ENCODE peak calls at places on chromosomes 4 and X, in four cellular contexts. One of them, this sample, is unnamed.

GRCh38 chrX:16112428-16112827 is 10.9 kb upstream of the GRPR start:
- DNase-seq in GM06990: no peak
- DNase-seq in cardiac fibroblast: no peak
- DNase-seq in kidney: no peak
- DNase-seq in this sample: peak; percentile 6

GRCh38 chr4:13615162-13615561 is 12.4 kb downstream of the BOD1L1 start:
- DNase-seq in kidney: no peak
- DNase-seq in GM06990: no peak
- DNase-seq in cardiac fibroblast: no peak
- DNase-seq in this sample: no peak

GRCh38 chrX:111180750-111181240 is 84.8 kb downstream of the PAK3 start:
- DNase-seq in kidney: no peak
- DNase-seq in GM06990: no peak
- DNase-seq in cardiac fibroblast: no peak
- DNase-seq in this sample: peak; percentile 15

GRCh38 chr4:148415500-148415899 is 26.7 kb downstream of the NR3C2 start:
- DNase-seq in cardiac fibroblast: peak; percentile 10
- DNase-seq in kidney: no peak
- DNase-seq in GM06990: no peak
- DNase-seq in this sample: peak; percentile 12

GRCh38 chr4:48813984-48814383 is 16.9 kb upstream of the OCIAD1 start:
- DNase-seq in GM06990: peak; percentile 40
- DNase-seq in kidney: no peak
- DNase-seq in cardiac fibroblast: no peak
- DNase-seq in this sample: no peak

GRCh38 chr4:152500798-152501434 is 35.0 kb downstream of the FBXW7 start:
- DNase-seq in GM06990: peak; percentile 75
- DNase-seq in cardiac fibroblast: peak; percentile 96
- DNase-seq in kidney: no peak
- DNase-seq in this sample: peak; percentile 94

GRCh38 chr4:151658959-151659593 is 101.7 kb downstream of the GATB start:
- DNase-seq in GM06990: no peak
- DNase-seq in cardiac fibroblast: peak; percentile 81
- DNase-seq in kidney: no peak
- DNase-seq in this sample: peak; percentile 88

GRCh38 chr4:1305781-1306455 is 16.2 kb downstream of the MAEA start:
- DNase-seq in kidney: peak; percentile 37
- DNase-seq in cardiac fibroblast: no peak
- DNase-seq in GM06990: no peak
- DNase-seq in this sample: no peak

GRCh38 chr4:124846306-124846705 is 133.8 kb upstream of the ANKRD50 start:
- DNase-seq in cardiac fibroblast: no peak
- DNase-seq in GM06990: no peak
- DNase-seq in kidney: no peak
- DNase-seq in this sample: no peak

GRCh38 chr4:48141048-48141447 is 7.0 kb upstream of the TXK start:
- DNase-seq in GM06990: no peak
- DNase-seq in kidney: no peak
- DNase-seq in cardiac fibroblast: peak; percentile 61
- DNase-seq in this sample: peak; percentile 57

GRCh38 chrX:68937581-68937980 is 108.8 kb downstream of the EFNB1 start:
- DNase-seq in kidney: no peak
- DNase-seq in cardiac fibroblast: no peak
- DNase-seq in GM06990: no peak
- DNase-seq in this sample: no peak

GRCh38 chrX:152656890-152657289 is 19.2 kb downstream of the GABRQ start:
- DNase-seq in GM06990: no peak
- DNase-seq in cardiac fibroblast: no peak
- DNase-seq in kidney: no peak
- DNase-seq in this sample: no peak

GRCh38 chrX:9788908-9789307 is 2.7 kb downstream of the SHROOM2 start:
- DNase-seq in GM06990: no peak
- DNase-seq in kidney: no peak
- DNase-seq in cardiac fibroblast: peak; percentile 57
- DNase-seq in this sample: no peak

GRCh38 chr4:120753854-120754253 is 168.7 kb downstream of the PRDM5 start:
- DNase-seq in GM06990: no peak
- DNase-seq in cardiac fibroblast: peak; percentile 11
- DNase-seq in kidney: no peak
- DNase-seq in this sample: no peak

GRCh38 chrX:134907302-134907701 is 83.5 kb upstream of the SMIM10 start:
- DNase-seq in kidney: no peak
- DNase-seq in GM06990: no peak
- DNase-seq in cardiac fibroblast: no peak
- DNase-seq in this sample: no peak

GRCh38 chr4:83489711-83490326 is 4.9 kb upstream of the ABRAXAS1 start:
- DNase-seq in kidney: no peak
- DNase-seq in cardiac fibroblast: no peak
- DNase-seq in GM06990: no peak
- DNase-seq in this sample: no peak

GRCh38 chrX:67693928-67694327 is 150.1 kb downstream of the AR start:
- DNase-seq in GM06990: no peak
- DNase-seq in kidney: no peak
- DNase-seq in cardiac fibroblast: peak; percentile 0
- DNase-seq in this sample: peak; percentile 60

DNA sequence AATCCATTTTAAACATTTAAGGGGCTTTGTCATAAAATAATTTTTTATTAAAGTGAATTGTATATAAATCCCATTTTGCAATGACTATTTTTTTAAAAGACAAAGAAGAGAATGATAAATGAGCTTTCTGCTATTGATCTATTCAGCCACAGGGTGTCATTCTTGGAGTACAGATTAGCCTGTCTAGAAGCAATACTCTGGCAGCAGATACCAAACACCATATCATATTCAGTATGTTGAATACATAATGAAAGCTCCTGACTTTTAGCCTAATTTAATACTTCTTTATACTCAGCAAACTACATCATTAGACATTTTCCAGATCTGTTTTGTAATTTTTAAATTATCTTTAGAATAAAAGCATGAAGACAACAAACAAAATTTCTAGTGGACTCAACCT is 496.3 kb downstream of the PDGFC start:
- DNase-seq in GM06990: no peak
- DNase-seq in kidney: no peak
- DNase-seq in cardiac fibroblast: peak; percentile 78
- DNase-seq in this sample: peak; percentile 75
- TF ChIP-seq CTCF in GM06990: peak; percentile 17
- TF ChIP-seq CTCF in kidney: peak; percentile 36
- TF ChIP-seq CTCF in cardiac fibroblast: peak; percentile 53
- TF ChIP-seq CTCF in this sample: peak; percentile 60

GRCh38 chr4:102761902-102762301 is 1.1 kb upstream of the MANBA start:
- DNase-seq in cardiac fibroblast: no peak
- DNase-seq in GM06990: no peak
- DNase-seq in kidney: no peak
- DNase-seq in this sample: no peak
- H3K4me3 ChIP-seq in cardiac fibroblast: no peak overlapping the region
- H3K4me3 ChIP-seq in GM06990: no peak overlapping the region
- H3K4me3 ChIP-seq in kidney: peak overlapping the region; percentile 91
- H3K4me3 ChIP-seq in this sample: peak overlapping the region; percentile 86

GRCh38 chr4:70940134-70940533 is 38.0 kb downstream of the MOB1B start:
- DNase-seq in cardiac fibroblast: no peak
- DNase-seq in GM06990: no peak
- DNase-seq in kidney: no peak
- DNase-seq in this sample: no peak
- TF ChIP-seq CTCF in cardiac fibroblast: no peak
- TF ChIP-seq CTCF in GM06990: no peak
- TF ChIP-seq CTCF in kidney: no peak
- TF ChIP-seq CTCF in this sample: no peak

GRCh38 chr4:71962622-71963264 is 69.1 kb upstream of the NPFFR2 start:
- DNase-seq in kidney: no peak
- DNase-seq in cardiac fibroblast: no peak
- DNase-seq in GM06990: no peak
- DNase-seq in this sample: no peak
- H3K4me3 ChIP-seq in kidney: no peak overlapping the region
- H3K4me3 ChIP-seq in cardiac fibroblast: no peak overlapping the region
- H3K4me3 ChIP-seq in GM06990: no peak overlapping the region
- H3K4me3 ChIP-seq in this sample: no peak overlapping the region

GRCh38 chr4:108779958-108780357 is 17.1 kb upstream of the ETNPPL start:
- DNase-seq in kidney: no peak
- DNase-seq in cardiac fibroblast: no peak
- DNase-seq in GM06990: no peak
- DNase-seq in this sample: no peak

GRCh38 chr4:108786351-108786750 is 23.5 kb upstream of the ETNPPL start:
- DNase-seq in cardiac fibroblast: no peak
- DNase-seq in GM06990: no peak
- DNase-seq in kidney: no peak
- DNase-seq in this sample: no peak

GRCh38 chr4:108787724-108788123 is 24.9 kb upstream of the ETNPPL start:
- DNase-seq in GM06990: no peak
- DNase-seq in cardiac fibroblast: no peak
- DNase-seq in kidney: no peak
- DNase-seq in this sample: no peak

GRCh38 chr4:108787106-108787505 is 24.3 kb upstream of the ETNPPL start:
- DNase-seq in GM06990: no peak
- DNase-seq in kidney: no peak
- DNase-seq in cardiac fibroblast: no peak
- DNase-seq in this sample: no peak

DNA sequence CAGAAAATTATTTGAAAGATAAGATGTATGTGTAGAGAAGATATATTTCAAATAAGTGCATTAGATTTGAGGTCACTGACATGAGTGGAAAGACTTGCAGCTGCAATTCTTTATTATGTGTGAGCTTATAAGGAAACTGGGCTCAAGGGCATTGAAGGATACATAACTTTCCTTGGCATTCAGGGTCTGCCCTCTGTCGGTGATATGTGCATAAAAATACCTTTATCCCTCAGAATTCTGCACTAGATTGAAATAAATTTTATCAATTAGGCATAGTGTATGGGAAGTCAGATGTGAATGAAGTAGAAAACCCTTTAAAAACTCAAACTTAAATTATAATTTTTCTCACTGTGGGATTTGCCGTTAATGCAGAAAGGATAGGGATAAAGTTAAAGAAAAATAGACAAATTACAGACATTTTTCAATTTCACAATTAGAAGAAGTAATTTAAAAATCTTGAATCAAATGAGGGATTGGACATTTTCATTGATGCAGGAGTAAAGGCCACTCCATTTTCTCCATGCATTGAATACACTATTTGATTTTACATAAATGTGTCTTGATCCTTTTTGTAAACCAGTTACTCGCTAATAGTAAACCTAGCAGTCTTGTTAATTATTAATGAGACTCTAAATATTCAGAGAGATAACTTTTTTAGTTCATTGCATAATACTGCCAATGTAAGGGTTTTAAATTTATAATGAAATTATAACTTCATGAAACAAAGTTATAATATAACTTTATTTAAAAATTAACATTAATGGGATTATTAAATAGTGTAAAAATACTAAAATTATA is 21.0 kb upstream of the ETNPPL start:
- DNase-seq in kidney: no peak
- DNase-seq in cardiac fibroblast: peak; percentile 21
- DNase-seq in GM06990: no peak
- DNase-seq in this sample: peak; percentile 22
- TF ChIP-seq CTCF in kidney: peak; percentile 20
- TF ChIP-seq CTCF in cardiac fibroblast: no peak
- TF ChIP-seq CTCF in GM06990: no peak
- TF ChIP-seq CTCF in this sample: peak; percentile 25

GRCh38 chr4:78938868-78939666 is at the start of gene PAQR3:
- DNase-seq in GM06990: peak; percentile 92
- DNase-seq in cardiac fibroblast: peak; percentile 86
- DNase-seq in kidney: peak; percentile 95
- DNase-seq in this sample: peak; percentile 72
- H3K4me3 ChIP-seq in GM06990: peak within 1 kb of the TSS; percentile 81
- H3K4me3 ChIP-seq in cardiac fibroblast: peak within 1 kb of the TSS; percentile 83
- H3K4me3 ChIP-seq in kidney: peak within 1 kb of the TSS; percentile 83
- H3K4me3 ChIP-seq in this sample: peak within 1 kb of the TSS; percentile 93

This sample was measured in fibroblast of mammary gland.